ENCODE peak calls at places on chromosomes 1 and 21, in six cellular contexts. One of them, this sample, is unnamed.

GRCh38 chr1:10033359-10033845 is 644 bp downstream of the UBE4B start:
- DNase-seq in Right ventricle myocardium superior: no peak
- DNase-seq in cardiac muscle cell: peak
- DNase-seq in central memory CD4-positive, alpha-beta T cell: no peak
- DNase-seq in activated T-cell treated with anti-CD3 and anti-CD28 coated beads, Interleukin-2, amount 50 U/mL, for 24 hours: no peak
- DNase-seq in ovary: peak
- DNase-seq in this sample: no peak

GRCh38 chr1:94876362-94876761 is 50.5 kb downstream of the CNN3 start:
- DNase-seq in cardiac muscle cell: no peak
- DNase-seq in activated T-cell treated with anti-CD3 and anti-CD28 coated beads, Interleukin-2, amount 50 U/mL, for 24 hours: no peak
- DNase-seq in Right ventricle myocardium superior: no peak
- DNase-seq in central memory CD4-positive, alpha-beta T cell: no peak
- DNase-seq in ovary: no peak
- DNase-seq in this sample: no peak

GRCh38 chr21:42439284-42440186 is 35.8 kb downstream of the UBASH3A start:
- DNase-seq in activated T-cell treated with anti-CD3 and anti-CD28 coated beads, Interleukin-2, amount 50 U/mL, for 24 hours: peak
- DNase-seq in central memory CD4-positive, alpha-beta T cell: no peak
- DNase-seq in Right ventricle myocardium superior: no peak
- DNase-seq in ovary: no peak
- DNase-seq in cardiac muscle cell: no peak
- DNase-seq in this sample: no peak

GRCh38 chr1:67110352-67110751 is 24.4 kb downstream of the C1orf141 start:
- DNase-seq in Right ventricle myocardium superior: no peak
- DNase-seq in ovary: no peak
- DNase-seq in activated T-cell treated with anti-CD3 and anti-CD28 coated beads, Interleukin-2, amount 50 U/mL, for 24 hours: no peak
- DNase-seq in cardiac muscle cell: no peak
- DNase-seq in central memory CD4-positive, alpha-beta T cell: no peak
- DNase-seq in this sample: no peak

GRCh38 chr1:200027264-200027823 is at the start of gene NR5A2:
- DNase-seq in ovary: no peak
- DNase-seq in central memory CD4-positive, alpha-beta T cell: no peak
- DNase-seq in activated T-cell treated with anti-CD3 and anti-CD28 coated beads, Interleukin-2, amount 50 U/mL, for 24 hours: no peak
- DNase-seq in cardiac muscle cell: no peak
- DNase-seq in Right ventricle myocardium superior: no peak
- DNase-seq in this sample: no peak

GRCh38 chr21:42513985-42514882 is 582 bp downstream of the SLC37A1 start:
- DNase-seq in cardiac muscle cell: peak
- DNase-seq in central memory CD4-positive, alpha-beta T cell: peak
- DNase-seq in activated T-cell treated with anti-CD3 and anti-CD28 coated beads, Interleukin-2, amount 50 U/mL, for 24 hours: peak
- DNase-seq in Right ventricle myocardium superior: peak
- DNase-seq in ovary: no peak
- DNase-seq in this sample: peak

GRCh38 chr1:76160225-76160624 is 85.7 kb downstream of the ST6GALNAC3 start:
- DNase-seq in Right ventricle myocardium superior: no peak
- DNase-seq in activated T-cell treated with anti-CD3 and anti-CD28 coated beads, Interleukin-2, amount 50 U/mL, for 24 hours: no peak
- DNase-seq in central memory CD4-positive, alpha-beta T cell: no peak
- DNase-seq in ovary: no peak
- DNase-seq in cardiac muscle cell: no peak
- DNase-seq in this sample: no peak

GRCh38 chr1:202684716-202685115 is 25.5 kb downstream of the SYT2 start:
- DNase-seq in activated T-cell treated with anti-CD3 and anti-CD28 coated beads, Interleukin-2, amount 50 U/mL, for 24 hours: no peak
- DNase-seq in Right ventricle myocardium superior: no peak
- DNase-seq in ovary: no peak
- DNase-seq in central memory CD4-positive, alpha-beta T cell: no peak
- DNase-seq in cardiac muscle cell: no peak
- DNase-seq in this sample: no peak

GRCh38 chr1:1889847-1890505 is 911 bp downstream of the GNB1 start:
- DNase-seq in activated T-cell treated with anti-CD3 and anti-CD28 coated beads, Interleukin-2, amount 50 U/mL, for 24 hours: peak
- DNase-seq in ovary: no peak
- DNase-seq in cardiac muscle cell: peak
- DNase-seq in Right ventricle myocardium superior: peak
- DNase-seq in central memory CD4-positive, alpha-beta T cell: peak
- DNase-seq in this sample: peak

GRCh38 chr1:112529301-112529700 is 20.5 kb downstream of the WNT2B start:
- DNase-seq in central memory CD4-positive, alpha-beta T cell: no peak
- DNase-seq in ovary: no peak
- DNase-seq in activated T-cell treated with anti-CD3 and anti-CD28 coated beads, Interleukin-2, amount 50 U/mL, for 24 hours: no peak
- DNase-seq in Right ventricle myocardium superior: no peak
- DNase-seq in cardiac muscle cell: no peak
- DNase-seq in this sample: no peak

GRCh38 chr1:54304518-54304917 is 101.7 kb downstream of the SSBP3 start:
- DNase-seq in activated T-cell treated with anti-CD3 and anti-CD28 coated beads, Interleukin-2, amount 50 U/mL, for 24 hours: no peak
- DNase-seq in central memory CD4-positive, alpha-beta T cell: no peak
- DNase-seq in cardiac muscle cell: no peak
- DNase-seq in ovary: no peak
- DNase-seq in Right ventricle myocardium superior: no peak
- DNase-seq in this sample: no peak

GRCh38 chr1:200147742-200148141 is 120.2 kb downstream of the NR5A2 start:
- DNase-seq in central memory CD4-positive, alpha-beta T cell: no peak
- DNase-seq in cardiac muscle cell: no peak
- DNase-seq in Right ventricle myocardium superior: no peak
- DNase-seq in ovary: no peak
- DNase-seq in activated T-cell treated with anti-CD3 and anti-CD28 coated beads, Interleukin-2, amount 50 U/mL, for 24 hours: no peak
- DNase-seq in this sample: no peak

GRCh38 chr1:180096584-180097318 is 57.9 kb upstream of the QSOX1 start:
- DNase-seq in central memory CD4-positive, alpha-beta T cell: no peak
- DNase-seq in ovary: no peak
- DNase-seq in Right ventricle myocardium superior: no peak
- DNase-seq in activated T-cell treated with anti-CD3 and anti-CD28 coated beads, Interleukin-2, amount 50 U/mL, for 24 hours: no peak
- DNase-seq in cardiac muscle cell: no peak
- DNase-seq in this sample: no peak

GRCh38 chr1:40712997-40713396 is 21.5 kb downstream of the NFYC start:
- DNase-seq in ovary: no peak
- DNase-seq in central memory CD4-positive, alpha-beta T cell: no peak
- DNase-seq in cardiac muscle cell: no peak
- DNase-seq in activated T-cell treated with anti-CD3 and anti-CD28 coated beads, Interleukin-2, amount 50 U/mL, for 24 hours: no peak
- DNase-seq in Right ventricle myocardium superior: no peak
- DNase-seq in this sample: no peak

GRCh38 chr1:72827285-72827684 is 544.9 kb upstream of the NEGR1 start:
- DNase-seq in central memory CD4-positive, alpha-beta T cell: no peak
- DNase-seq in cardiac muscle cell: peak
- DNase-seq in activated T-cell treated with anti-CD3 and anti-CD28 coated beads, Interleukin-2, amount 50 U/mL, for 24 hours: no peak
- DNase-seq in Right ventricle myocardium superior: no peak
- DNase-seq in ovary: no peak
- DNase-seq in this sample: no peak

GRCh38 chr1:200684015-200684414 is 14.3 kb upstream of the DDX59 start:
- DNase-seq in activated T-cell treated with anti-CD3 and anti-CD28 coated beads, Interleukin-2, amount 50 U/mL, for 24 hours: no peak
- DNase-seq in Right ventricle myocardium superior: no peak
- DNase-seq in cardiac muscle cell: no peak
- DNase-seq in central memory CD4-positive, alpha-beta T cell: no peak
- DNase-seq in ovary: no peak
- DNase-seq in this sample: no peak

GRCh38 chr1:2875677-2876531 is 74.4 kb upstream of the TTC34 start:
- DNase-seq in activated T-cell treated with anti-CD3 and anti-CD28 coated beads, Interleukin-2, amount 50 U/mL, for 24 hours: no peak
- DNase-seq in Right ventricle myocardium superior: no peak
- DNase-seq in central memory CD4-positive, alpha-beta T cell: no peak
- DNase-seq in ovary: no peak
- DNase-seq in cardiac muscle cell: no peak
- DNase-seq in this sample: no peak

GRCh38 chr1:230084408-230085177 is 17.6 kb downstream of the GALNT2 start:
- DNase-seq in activated T-cell treated with anti-CD3 and anti-CD28 coated beads, Interleukin-2, amount 50 U/mL, for 24 hours: peak
- DNase-seq in central memory CD4-positive, alpha-beta T cell: no peak
- DNase-seq in ovary: peak
- DNase-seq in cardiac muscle cell: peak
- DNase-seq in Right ventricle myocardium superior: no peak
- DNase-seq in this sample: no peak